ENCODE peak calls at places on chromosomes 13 and 19, in nine cellular contexts. One of them, this sample, is unnamed.

GRCh38 chr19:47075179-47075811 is 26.9 kb upstream of the TMEM160 start:
- DNase-seq in uterus: no peak
- DNase-seq in upper lobe of right lung: no peak
- DNase-seq in A673: no peak
- DNase-seq in psoas muscle: no peak
- DNase-seq in tibial artery: no peak
- DNase-seq in lower lobe of right lung: peak; percentile 74
- DNase-seq in body of pancreas: no peak
- DNase-seq in PC-3: no peak
- DNase-seq in this sample: no peak

GRCh38 chr19:46753420-46754155 is 7.3 kb upstream of the STRN4 start:
- DNase-seq in uterus: no peak
- DNase-seq in upper lobe of right lung: no peak
- DNase-seq in A673: peak; percentile 74
- DNase-seq in psoas muscle: no peak
- DNase-seq in tibial artery: peak; percentile 46
- DNase-seq in lower lobe of right lung: no peak
- DNase-seq in body of pancreas: peak; percentile 87
- DNase-seq in PC-3: peak; percentile 51
- DNase-seq in this sample: peak; percentile 77

GRCh38 chr19:46720516-46721239 is 3.8 kb upstream of the PRKD2 start:
- DNase-seq in uterus: no peak
- DNase-seq in upper lobe of right lung: peak; percentile 46
- DNase-seq in A673: no peak
- DNase-seq in psoas muscle: no peak
- DNase-seq in tibial artery: no peak
- DNase-seq in lower lobe of right lung: no peak
- DNase-seq in body of pancreas: no peak
- DNase-seq in PC-3: no peak
- DNase-seq in this sample: no peak

GRCh38 chr13:59715591-59715990 is 448.1 kb downstream of the DIAPH3 start:
- DNase-seq in uterus: no peak
- DNase-seq in upper lobe of right lung: no peak
- DNase-seq in A673: no peak
- DNase-seq in psoas muscle: no peak
- DNase-seq in tibial artery: no peak
- DNase-seq in lower lobe of right lung: no peak
- DNase-seq in body of pancreas: no peak
- DNase-seq in PC-3: no peak
- DNase-seq in this sample: no peak

GRCh38 chr19:6739390-6739883 is at the start of gene TRIP10:
- DNase-seq in uterus: peak; percentile 89
- DNase-seq in upper lobe of right lung: peak; percentile 91
- DNase-seq in A673: peak; percentile 90
- DNase-seq in psoas muscle: peak; percentile 93
- DNase-seq in tibial artery: peak; percentile 87
- DNase-seq in lower lobe of right lung: peak; percentile 89
- DNase-seq in body of pancreas: peak; percentile 93
- DNase-seq in PC-3: peak; percentile 87
- DNase-seq in this sample: peak; percentile 70

GRCh38 chr19:32397736-32398135 is 7.8 kb upstream of the DPY19L3 start:
- DNase-seq in uterus: no peak
- DNase-seq in upper lobe of right lung: no peak
- DNase-seq in A673: no peak
- DNase-seq in psoas muscle: no peak
- DNase-seq in tibial artery: no peak
- DNase-seq in lower lobe of right lung: no peak
- DNase-seq in body of pancreas: no peak
- DNase-seq in PC-3: peak; percentile 58
- DNase-seq in this sample: no peak

GRCh38 chr19:3234800-3235199 is 10.3 kb downstream of the CELF5 start:
- DNase-seq in uterus: no peak
- DNase-seq in upper lobe of right lung: no peak
- DNase-seq in A673: no peak
- DNase-seq in psoas muscle: no peak
- DNase-seq in tibial artery: no peak
- DNase-seq in lower lobe of right lung: no peak
- DNase-seq in body of pancreas: no peak
- DNase-seq in PC-3: no peak
- DNase-seq in this sample: peak; percentile 42

GRCh38 chr13:40024962-40025714 is 369.7 kb downstream of the COG6 start:
- DNase-seq in uterus: peak; percentile 22
- DNase-seq in upper lobe of right lung: no peak
- DNase-seq in A673: no peak
- DNase-seq in psoas muscle: peak; percentile 52
- DNase-seq in tibial artery: no peak
- DNase-seq in lower lobe of right lung: no peak
- DNase-seq in body of pancreas: no peak
- DNase-seq in PC-3: no peak
- DNase-seq in this sample: no peak

GRCh38 chr13:99496322-99497142 is 4.7 kb upstream of the TM9SF2 start:
- DNase-seq in uterus: peak; percentile 65
- DNase-seq in upper lobe of right lung: no peak
- DNase-seq in A673: peak; percentile 86
- DNase-seq in psoas muscle: peak; percentile 65
- DNase-seq in tibial artery: peak; percentile 76
- DNase-seq in lower lobe of right lung: peak; percentile 61
- DNase-seq in body of pancreas: peak; percentile 32
- DNase-seq in PC-3: no peak
- DNase-seq in this sample: no peak

GRCh38 chr19:10964903-10965302 is 4.1 kb downstream of the SMARCA4 start:
- DNase-seq in uterus: no peak
- DNase-seq in upper lobe of right lung: no peak
- DNase-seq in A673: no peak
- DNase-seq in psoas muscle: no peak
- DNase-seq in tibial artery: no peak
- DNase-seq in lower lobe of right lung: no peak
- DNase-seq in body of pancreas: no peak
- DNase-seq in PC-3: no peak
- DNase-seq in this sample: no peak
- TF ChIP-seq CTCF in uterus: no peak
- TF ChIP-seq CTCF in upper lobe of right lung: no peak
- TF ChIP-seq CTCF in A673: peak; percentile 34
- TF ChIP-seq CTCF in psoas muscle: no peak
- TF ChIP-seq CTCF in tibial artery: no peak
- TF ChIP-seq CTCF in lower lobe of right lung: no peak
- TF ChIP-seq CTCF in body of pancreas: no peak
- TF ChIP-seq CTCF in PC-3: peak; percentile 51
- TF ChIP-seq CTCF in this sample: peak; percentile 17

GRCh38 chr19:43380008-43380407 is 26.5 kb downstream of the CD177 start:
- DNase-seq in uterus: no peak
- DNase-seq in upper lobe of right lung: no peak
- DNase-seq in A673: no peak
- DNase-seq in psoas muscle: no peak
- DNase-seq in tibial artery: no peak
- DNase-seq in lower lobe of right lung: no peak
- DNase-seq in body of pancreas: no peak
- DNase-seq in PC-3: no peak
- DNase-seq in this sample: no peak

DNA sequence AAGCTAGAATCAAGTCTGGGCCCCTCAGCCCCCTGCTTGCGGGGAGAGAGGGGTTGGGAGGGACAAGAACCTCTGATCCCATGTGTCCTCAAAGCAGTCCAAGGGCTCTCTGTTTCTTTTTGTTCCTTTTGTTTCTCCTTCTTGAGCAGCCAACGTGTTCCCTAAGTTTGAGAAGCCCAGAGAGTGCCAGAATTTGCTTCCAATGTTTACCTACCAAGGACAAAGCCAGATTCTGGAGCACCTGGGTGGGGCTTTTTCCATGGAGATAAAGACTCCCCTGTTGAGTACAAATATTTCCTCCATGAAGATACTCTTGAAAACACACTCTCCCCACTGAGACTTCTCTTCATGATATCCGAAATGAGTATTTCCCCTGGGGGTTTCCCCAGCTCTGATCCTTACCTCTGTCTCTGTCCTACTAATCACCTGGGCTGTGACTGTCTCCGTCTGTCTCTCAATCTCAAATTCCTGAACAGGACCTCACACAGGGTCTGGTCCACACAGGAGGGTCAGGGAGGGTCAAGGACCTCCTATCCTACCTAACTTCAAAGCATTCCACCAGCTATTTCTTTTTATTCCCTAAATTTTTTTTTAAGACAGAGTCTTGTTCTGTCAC is 27.4 kb downstream of the CD177 start:
- DNase-seq in uterus: no peak
- DNase-seq in upper lobe of right lung: no peak
- DNase-seq in A673: no peak
- DNase-seq in psoas muscle: no peak
- DNase-seq in tibial artery: no peak
- DNase-seq in lower lobe of right lung: no peak
- DNase-seq in body of pancreas: no peak
- DNase-seq in PC-3: no peak
- DNase-seq in this sample: no peak
- H3K9me3 ChIP-seq in uterus: no peaks in the 10 kb centered on the region
- H3K9me3 ChIP-seq in upper lobe of right lung: no peaks in the 10 kb centered on the region
- H3K9me3 ChIP-seq in A673: no peaks in the 10 kb centered on the region
- H3K9me3 ChIP-seq in psoas muscle: no peaks in the 10 kb centered on the region
- H3K9me3 ChIP-seq in tibial artery: no peaks in the 10 kb centered on the region
- H3K9me3 ChIP-seq in lower lobe of right lung: no peaks in the 10 kb centered on the region
- H3K9me3 ChIP-seq in body of pancreas: no peaks in the 10 kb centered on the region
- H3K9me3 ChIP-seq in PC-3: no peaks in the 10 kb centered on the region
- H3K9me3 ChIP-seq in this sample: no peaks in the 10 kb centered on the region

GRCh38 chr13:77026255-77026782 is 640 bp downstream of the FBXL3 start:
- DNase-seq in uterus: peak; percentile 80
- DNase-seq in upper lobe of right lung: peak; percentile 94
- DNase-seq in A673: peak; percentile 77
- DNase-seq in psoas muscle: peak; percentile 94
- DNase-seq in tibial artery: peak; percentile 91
- DNase-seq in lower lobe of right lung: peak; percentile 94
- DNase-seq in body of pancreas: peak; percentile 92
- DNase-seq in PC-3: peak; percentile 61
- DNase-seq in this sample: peak; percentile 41
- TF ChIP-seq CTCF in uterus: no peak
- TF ChIP-seq CTCF in upper lobe of right lung: no peak
- TF ChIP-seq CTCF in A673: no peak
- TF ChIP-seq CTCF in psoas muscle: no peak
- TF ChIP-seq CTCF in tibial artery: no peak
- TF ChIP-seq CTCF in lower lobe of right lung: no peak
- TF ChIP-seq CTCF in body of pancreas: no peak
- TF ChIP-seq CTCF in PC-3: no peak
- TF ChIP-seq CTCF in this sample: no peak

DNA sequence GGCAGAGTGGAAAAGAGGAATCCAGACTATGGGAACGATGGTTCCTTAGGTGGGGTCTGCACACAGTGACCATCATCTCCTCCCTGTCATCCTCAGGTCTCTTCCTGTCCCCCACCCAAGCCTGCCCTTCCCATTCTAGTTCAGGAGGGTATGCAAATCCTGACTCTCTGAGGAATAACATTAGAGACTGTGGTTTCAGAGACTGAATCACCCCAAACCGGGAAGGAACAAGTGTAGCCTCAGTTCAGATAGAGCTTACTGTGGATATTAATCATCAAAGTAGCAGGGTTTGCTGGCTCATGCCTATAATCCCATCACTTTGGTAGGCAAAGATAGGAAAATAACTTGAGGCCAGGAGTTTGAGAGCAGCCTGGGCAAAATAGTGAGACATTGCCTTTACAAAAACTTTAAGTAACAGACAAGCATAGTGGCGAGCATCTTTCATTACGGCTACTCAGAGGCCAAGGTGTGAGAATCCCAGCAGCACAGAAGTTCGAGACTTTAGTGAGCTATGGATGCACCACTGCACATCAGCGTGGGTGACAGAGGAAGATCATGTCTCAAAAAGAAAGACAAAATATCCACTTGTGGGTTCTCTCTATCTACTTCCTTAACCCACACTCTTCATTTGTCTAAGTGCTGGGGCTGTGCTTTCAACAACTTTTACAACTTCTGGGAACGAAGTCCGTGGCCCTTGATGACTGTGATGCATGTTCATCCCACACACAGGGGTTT is 19.3 kb upstream of the LGALS13 start:
- DNase-seq in uterus: no peak
- DNase-seq in upper lobe of right lung: no peak
- DNase-seq in A673: no peak
- DNase-seq in psoas muscle: no peak
- DNase-seq in tibial artery: no peak
- DNase-seq in lower lobe of right lung: no peak
- DNase-seq in body of pancreas: no peak
- DNase-seq in PC-3: no peak
- DNase-seq in this sample: no peak
- H3K9me3 ChIP-seq in uterus: no peaks in the 10 kb centered on the region
- H3K9me3 ChIP-seq in upper lobe of right lung: no peaks in the 10 kb centered on the region
- H3K9me3 ChIP-seq in A673: no peaks in the 10 kb centered on the region
- H3K9me3 ChIP-seq in psoas muscle: no peaks in the 10 kb centered on the region
- H3K9me3 ChIP-seq in tibial artery: peaks cover 5% of the 10 kb centered on the region
- H3K9me3 ChIP-seq in lower lobe of right lung: no peaks in the 10 kb centered on the region
- H3K9me3 ChIP-seq in body of pancreas: no peaks in the 10 kb centered on the region
- H3K9me3 ChIP-seq in PC-3: no peaks in the 10 kb centered on the region
- H3K9me3 ChIP-seq in this sample: peaks cover 2% of the 10 kb centered on the region

DNA sequence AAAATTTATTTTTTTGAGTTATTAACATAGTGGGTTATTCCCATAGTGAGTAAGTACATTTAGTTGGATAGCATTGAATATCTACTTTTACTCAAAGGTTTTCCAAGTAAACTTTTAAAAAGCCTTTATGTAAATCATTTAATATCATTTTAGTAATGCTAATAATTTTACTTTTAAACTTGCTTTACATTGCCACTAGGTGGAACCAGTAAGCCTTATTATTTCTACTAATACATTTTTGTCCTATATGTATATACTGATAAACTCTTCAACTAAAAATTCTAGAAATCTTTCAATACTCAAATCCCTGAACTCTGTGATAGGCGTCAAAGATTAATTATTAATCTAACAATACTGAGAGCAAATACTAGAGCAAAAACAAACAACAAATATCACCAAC is 1709.2 kb upstream of the PCDH20 start:
- DNase-seq in uterus: no peak
- DNase-seq in upper lobe of right lung: no peak
- DNase-seq in A673: peak; percentile 57
- DNase-seq in psoas muscle: no peak
- DNase-seq in tibial artery: no peak
- DNase-seq in lower lobe of right lung: no peak
- DNase-seq in body of pancreas: no peak
- DNase-seq in PC-3: peak; percentile 36
- DNase-seq in this sample: no peak
- TF ChIP-seq CTCF in uterus: no peak
- TF ChIP-seq CTCF in upper lobe of right lung: peak; percentile 41
- TF ChIP-seq CTCF in A673: peak; percentile 66
- TF ChIP-seq CTCF in psoas muscle: peak; percentile 12
- TF ChIP-seq CTCF in tibial artery: no peak
- TF ChIP-seq CTCF in lower lobe of right lung: no peak
- TF ChIP-seq CTCF in body of pancreas: peak; percentile 25
- TF ChIP-seq CTCF in PC-3: peak; percentile 57
- TF ChIP-seq CTCF in this sample: no peak

This sample was measured in WERI-Rb-1.